ENCODE peak calls at places on chromosomes 13 and 19, in eight cellular contexts. One of them, this sample, is unnamed.
A peak's percentile ranks its signal among the peaks of the same experiment; 100 is the strongest.

GRCh38 chr19:58477130-58477529 is 978 bp downstream of the ZNF446 start:
- DNase-seq in pancreas: no peak
- DNase-seq in ovary: no peak
- DNase-seq in cardiac muscle cell: no peak
- DNase-seq in upper lobe of right lung: no peak
- DNase-seq in CD8-positive, alpha-beta T cell: no peak
- DNase-seq in effector memory CD4-positive, alpha-beta T cell: no peak
- DNase-seq in colonic mucosa: no peak
- DNase-seq in this sample: no peak

GRCh38 chr13:88248393-88248792 is 577.2 kb downstream of the SLITRK5 start:
- DNase-seq in pancreas: no peak
- DNase-seq in ovary: no peak
- DNase-seq in cardiac muscle cell: no peak
- DNase-seq in upper lobe of right lung: no peak
- DNase-seq in CD8-positive, alpha-beta T cell: no peak
- DNase-seq in effector memory CD4-positive, alpha-beta T cell: no peak
- DNase-seq in colonic mucosa: no peak
- DNase-seq in this sample: no peak

GRCh38 chr13:29140277-29140676 is 320.1 kb downstream of the MTUS2 start:
- DNase-seq in pancreas: no peak
- DNase-seq in ovary: no peak
- DNase-seq in cardiac muscle cell: peak; percentile 53
- DNase-seq in upper lobe of right lung: no peak
- DNase-seq in CD8-positive, alpha-beta T cell: no peak
- DNase-seq in effector memory CD4-positive, alpha-beta T cell: no peak
- DNase-seq in colonic mucosa: no peak
- DNase-seq in this sample: peak; percentile 47

GRCh38 chr19:33689138-33689746 is 67.5 kb downstream of the CHST8 start:
- DNase-seq in pancreas: no peak
- DNase-seq in ovary: peak; percentile 21
- DNase-seq in cardiac muscle cell: no peak
- DNase-seq in upper lobe of right lung: peak; percentile 46
- DNase-seq in CD8-positive, alpha-beta T cell: no peak
- DNase-seq in effector memory CD4-positive, alpha-beta T cell: no peak
- DNase-seq in colonic mucosa: no peak
- DNase-seq in this sample: no peak

GRCh38 chr19:2885736-2886135 is 15.0 kb upstream of the ZNF57 start:
- DNase-seq in pancreas: no peak
- DNase-seq in ovary: peak; percentile 28
- DNase-seq in cardiac muscle cell: no peak
- DNase-seq in upper lobe of right lung: no peak
- DNase-seq in CD8-positive, alpha-beta T cell: no peak
- DNase-seq in effector memory CD4-positive, alpha-beta T cell: no peak
- DNase-seq in colonic mucosa: no peak
- DNase-seq in this sample: no peak

GRCh38 chr19:16585808-16586476 is 13.7 kb upstream of the SLC35E1 start:
- DNase-seq in pancreas: no peak
- DNase-seq in ovary: no peak
- DNase-seq in cardiac muscle cell: no peak
- DNase-seq in upper lobe of right lung: no peak
- DNase-seq in CD8-positive, alpha-beta T cell: no peak
- DNase-seq in effector memory CD4-positive, alpha-beta T cell: no peak
- DNase-seq in colonic mucosa: peak; percentile 39
- DNase-seq in this sample: no peak

GRCh38 chr13:113903361-113903760 is 39.5 kb upstream of the GAS6 start:
- DNase-seq in pancreas: peak; percentile 28
- DNase-seq in ovary: peak; percentile 36
- DNase-seq in cardiac muscle cell: no peak
- DNase-seq in upper lobe of right lung: no peak
- DNase-seq in CD8-positive, alpha-beta T cell: no peak
- DNase-seq in effector memory CD4-positive, alpha-beta T cell: no peak
- DNase-seq in colonic mucosa: peak; percentile 18
- DNase-seq in this sample: peak; percentile 41

GRCh38 chr19:40928859-40929258 is 46.8 kb upstream of the CYP2A7 start:
- DNase-seq in pancreas: no peak
- DNase-seq in ovary: no peak
- DNase-seq in cardiac muscle cell: no peak
- DNase-seq in upper lobe of right lung: no peak
- DNase-seq in CD8-positive, alpha-beta T cell: no peak
- DNase-seq in effector memory CD4-positive, alpha-beta T cell: no peak
- DNase-seq in colonic mucosa: no peak
- DNase-seq in this sample: no peak

GRCh38 chr19:30664358-30665058 is 292.3 kb downstream of the ZNF536 start:
- DNase-seq in pancreas: peak; percentile 73
- DNase-seq in ovary: no peak
- DNase-seq in cardiac muscle cell: peak; percentile 32
- DNase-seq in upper lobe of right lung: no peak
- DNase-seq in CD8-positive, alpha-beta T cell: no peak
- DNase-seq in effector memory CD4-positive, alpha-beta T cell: no peak
- DNase-seq in colonic mucosa: no peak
- DNase-seq in this sample: no peak

GRCh38 chr19:45401815-45402468 is 2.9 kb downstream of the PPP1R13L start:
- DNase-seq in pancreas: no peak
- DNase-seq in ovary: no peak
- DNase-seq in cardiac muscle cell: no peak
- DNase-seq in upper lobe of right lung: no peak
- DNase-seq in CD8-positive, alpha-beta T cell: no peak
- DNase-seq in effector memory CD4-positive, alpha-beta T cell: no peak
- DNase-seq in colonic mucosa: no peak
- DNase-seq in this sample: no peak

GRCh38 chr19:45403272-45403671 is 1.6 kb downstream of the PPP1R13L start:
- DNase-seq in pancreas: no peak
- DNase-seq in ovary: no peak
- DNase-seq in cardiac muscle cell: no peak
- DNase-seq in upper lobe of right lung: no peak
- DNase-seq in CD8-positive, alpha-beta T cell: no peak
- DNase-seq in effector memory CD4-positive, alpha-beta T cell: no peak
- DNase-seq in colonic mucosa: no peak
- DNase-seq in this sample: no peak

GRCh38 chr19:45403781-45404556 is 900 bp downstream of the PPP1R13L start:
- DNase-seq in pancreas: peak; percentile 89
- DNase-seq in ovary: peak; percentile 60
- DNase-seq in cardiac muscle cell: peak; percentile 76
- DNase-seq in upper lobe of right lung: peak; percentile 87
- DNase-seq in CD8-positive, alpha-beta T cell: peak; percentile 65
- DNase-seq in effector memory CD4-positive, alpha-beta T cell: peak; percentile 41
- DNase-seq in colonic mucosa: peak; percentile 82
- DNase-seq in this sample: no peak

GRCh38 chr19:45404557-45405434 is at the start of gene PPP1R13L:
- DNase-seq in pancreas: peak; percentile 91
- DNase-seq in ovary: peak; percentile 74
- DNase-seq in cardiac muscle cell: peak; percentile 90
- DNase-seq in upper lobe of right lung: peak; percentile 95
- DNase-seq in CD8-positive, alpha-beta T cell: peak; percentile 39
- DNase-seq in effector memory CD4-positive, alpha-beta T cell: peak; percentile 26
- DNase-seq in colonic mucosa: peak; percentile 92
- DNase-seq in this sample: peak; percentile 36

DNA sequence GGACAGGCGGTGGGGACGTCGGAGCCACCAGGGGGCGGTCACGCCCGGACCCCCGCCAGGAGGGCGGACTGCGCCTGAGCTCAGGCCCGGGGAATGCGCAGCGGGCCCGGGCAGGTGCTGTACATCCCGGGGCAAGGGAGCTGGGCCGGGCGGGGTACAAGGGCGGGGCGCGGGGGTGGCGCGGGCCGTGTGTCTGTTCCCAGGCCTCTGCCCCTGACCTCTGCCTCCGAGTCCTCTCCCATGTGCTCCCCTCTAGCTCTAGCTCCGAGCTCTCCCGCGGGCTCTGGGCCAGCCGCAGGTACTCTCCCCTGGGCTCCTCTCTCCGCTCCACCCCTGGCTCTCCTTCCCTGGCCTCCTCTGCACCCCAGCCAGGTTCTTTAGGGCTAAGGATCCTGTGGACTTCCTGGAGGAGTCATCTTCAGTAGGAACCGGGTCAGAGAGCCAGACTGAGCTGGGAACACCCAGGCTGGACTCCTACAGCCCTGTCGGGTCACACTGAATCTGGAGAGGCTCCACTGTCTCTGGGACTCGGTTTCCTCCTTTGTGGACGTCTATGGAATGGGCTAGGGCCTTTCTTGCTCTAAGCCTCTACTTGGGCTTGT is 2.3 kb downstream of the PPP1R13L start:
- DNase-seq in pancreas: peak; percentile 84
- DNase-seq in ovary: peak; percentile 49
- DNase-seq in cardiac muscle cell: peak; percentile 80
- DNase-seq in upper lobe of right lung: peak; percentile 79
- DNase-seq in CD8-positive, alpha-beta T cell: peak; percentile 27
- DNase-seq in effector memory CD4-positive, alpha-beta T cell: no peak
- DNase-seq in colonic mucosa: peak; percentile 72
- DNase-seq in this sample: no peak
- H3K4me3 ChIP-seq in pancreas: peak overlapping the region; percentile 92
- H3K4me3 ChIP-seq in ovary: no peak overlapping the region
- H3K4me3 ChIP-seq in cardiac muscle cell: no peak overlapping the region
- H3K4me3 ChIP-seq in upper lobe of right lung: peak overlapping the region; percentile 21
- H3K4me3 ChIP-seq in CD8-positive, alpha-beta T cell: no peak overlapping the region
- H3K4me3 ChIP-seq in effector memory CD4-positive, alpha-beta T cell: no peak overlapping the region
- H3K4me3 ChIP-seq in colonic mucosa: no peak overlapping the region
- H3K4me3 ChIP-seq in this sample: no peak overlapping the region

GRCh38 chr13:65453982-65454381 is 1776.2 kb downstream of the PCDH9 start:
- DNase-seq in pancreas: no peak
- DNase-seq in ovary: no peak
- DNase-seq in cardiac muscle cell: no peak
- DNase-seq in upper lobe of right lung: no peak
- DNase-seq in CD8-positive, alpha-beta T cell: no peak
- DNase-seq in effector memory CD4-positive, alpha-beta T cell: no peak
- DNase-seq in colonic mucosa: no peak
- DNase-seq in this sample: no peak
- H3K27ac ChIP-seq in pancreas: no peak overlapping the region
- H3K27ac ChIP-seq in ovary: no peak overlapping the region
- H3K27ac ChIP-seq in cardiac muscle cell: no peak overlapping the region
- H3K27ac ChIP-seq in upper lobe of right lung: no peak overlapping the region
- H3K27ac ChIP-seq in CD8-positive, alpha-beta T cell: no peak overlapping the region
- H3K27ac ChIP-seq in effector memory CD4-positive, alpha-beta T cell: no peak overlapping the region
- H3K27ac ChIP-seq in colonic mucosa: no peak overlapping the region
- H3K27ac ChIP-seq in this sample: no peak overlapping the region

GRCh38 chr19:407501-408440 is 1.2 kb downstream of the C2CD4C start:
- DNase-seq in pancreas: peak; percentile 55
- DNase-seq in ovary: peak; percentile 35
- DNase-seq in cardiac muscle cell: no peak
- DNase-seq in upper lobe of right lung: peak; percentile 60
- DNase-seq in CD8-positive, alpha-beta T cell: no peak
- DNase-seq in effector memory CD4-positive, alpha-beta T cell: no peak
- DNase-seq in colonic mucosa: no peak
- DNase-seq in this sample: no peak
- H3K4me3 ChIP-seq in pancreas: no peak overlapping the region
- H3K4me3 ChIP-seq in ovary: peak overlapping the region; percentile 41
- H3K4me3 ChIP-seq in cardiac muscle cell: no peak overlapping the region
- H3K4me3 ChIP-seq in upper lobe of right lung: peak overlapping the region; percentile 48
- H3K4me3 ChIP-seq in CD8-positive, alpha-beta T cell: no peak overlapping the region
- H3K4me3 ChIP-seq in effector memory CD4-positive, alpha-beta T cell: no peak overlapping the region
- H3K4me3 ChIP-seq in colonic mucosa: no peak overlapping the region
- H3K4me3 ChIP-seq in this sample: peak overlapping the region; percentile 70

GRCh38 chr19:15022752-15023151 is 26.5 kb upstream of the CASP14 start:
- DNase-seq in pancreas: peak; percentile 74
- DNase-seq in ovary: no peak
- DNase-seq in cardiac muscle cell: no peak
- DNase-seq in upper lobe of right lung: no peak
- DNase-seq in CD8-positive, alpha-beta T cell: no peak
- DNase-seq in effector memory CD4-positive, alpha-beta T cell: no peak
- DNase-seq in colonic mucosa: no peak
- DNase-seq in this sample: no peak

GRCh38 chr19:15021286-15022007 is 27.8 kb upstream of the CASP14 start:
- DNase-seq in pancreas: no peak
- DNase-seq in ovary: no peak
- DNase-seq in cardiac muscle cell: no peak
- DNase-seq in upper lobe of right lung: no peak
- DNase-seq in CD8-positive, alpha-beta T cell: no peak
- DNase-seq in effector memory CD4-positive, alpha-beta T cell: no peak
- DNase-seq in colonic mucosa: no peak
- DNase-seq in this sample: no peak

GRCh38 chr19:15028490-15028889 is 20.8 kb upstream of the CASP14 start:
- DNase-seq in pancreas: no peak
- DNase-seq in ovary: no peak
- DNase-seq in cardiac muscle cell: no peak
- DNase-seq in upper lobe of right lung: no peak
- DNase-seq in CD8-positive, alpha-beta T cell: no peak
- DNase-seq in effector memory CD4-positive, alpha-beta T cell: no peak
- DNase-seq in colonic mucosa: no peak
- DNase-seq in this sample: no peak

DNA sequence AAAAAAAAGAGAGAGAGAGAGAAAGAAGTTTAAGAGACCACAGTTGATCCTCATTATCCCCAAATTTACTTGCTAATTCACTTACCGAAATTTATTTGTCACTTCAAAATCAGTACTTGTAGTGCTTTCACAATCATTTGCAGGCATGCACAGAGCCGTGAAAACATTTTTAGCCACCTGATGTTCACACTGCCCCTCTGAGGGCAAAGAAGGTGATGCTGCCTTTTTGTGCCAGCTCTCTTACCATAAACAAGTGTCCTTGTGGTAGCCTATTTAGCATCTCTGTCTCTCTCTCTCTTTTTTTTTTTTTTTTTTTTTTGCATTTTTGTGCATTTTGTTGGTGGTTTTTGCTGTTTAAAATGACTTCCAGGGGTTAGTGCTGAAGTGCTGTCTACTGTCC is 24.0 kb upstream of the CASP14 start:
- DNase-seq in pancreas: no peak
- DNase-seq in ovary: no peak
- DNase-seq in cardiac muscle cell: no peak
- DNase-seq in upper lobe of right lung: no peak
- DNase-seq in CD8-positive, alpha-beta T cell: no peak
- DNase-seq in effector memory CD4-positive, alpha-beta T cell: no peak
- DNase-seq in colonic mucosa: no peak
- DNase-seq in this sample: no peak
- H3K27ac ChIP-seq in pancreas: no peak overlapping the region
- H3K27ac ChIP-seq in ovary: no peak overlapping the region
- H3K27ac ChIP-seq in cardiac muscle cell: no peak overlapping the region
- H3K27ac ChIP-seq in upper lobe of right lung: no peak overlapping the region
- H3K27ac ChIP-seq in CD8-positive, alpha-beta T cell: no peak overlapping the region
- H3K27ac ChIP-seq in effector memory CD4-positive, alpha-beta T cell: no peak overlapping the region
- H3K27ac ChIP-seq in colonic mucosa: no peak overlapping the region
- H3K27ac ChIP-seq in this sample: no peak overlapping the region

DNA sequence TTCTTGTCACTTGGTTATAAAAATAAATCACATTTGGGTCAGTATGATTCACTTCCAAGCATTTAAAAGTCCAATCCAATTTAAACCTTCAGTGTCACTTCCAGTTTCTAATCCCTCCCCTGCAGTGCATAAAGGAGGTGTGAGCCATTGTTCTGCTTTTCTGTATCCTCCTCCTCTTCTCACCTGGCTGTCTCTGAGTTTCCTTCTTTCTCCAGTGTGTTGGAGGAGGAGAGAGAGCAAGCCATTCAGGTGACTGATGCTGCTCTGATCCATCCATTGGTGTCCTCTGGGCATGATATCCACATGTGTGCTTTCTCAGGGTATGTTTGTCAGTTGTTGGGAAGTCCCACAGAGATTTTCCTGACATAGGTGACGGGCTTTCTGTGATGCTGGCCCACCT is 1.2 kb downstream of the NUDT15 start:
- DNase-seq in pancreas: no peak
- DNase-seq in ovary: no peak
- DNase-seq in cardiac muscle cell: no peak
- DNase-seq in upper lobe of right lung: no peak
- DNase-seq in CD8-positive, alpha-beta T cell: no peak
- DNase-seq in effector memory CD4-positive, alpha-beta T cell: no peak
- DNase-seq in colonic mucosa: no peak
- DNase-seq in this sample: no peak
- H3K4me3 ChIP-seq in pancreas: no peak overlapping the region
- H3K4me3 ChIP-seq in ovary: no peak overlapping the region
- H3K4me3 ChIP-seq in cardiac muscle cell: no peak overlapping the region
- H3K4me3 ChIP-seq in upper lobe of right lung: peak overlapping the region; percentile 72
- H3K4me3 ChIP-seq in CD8-positive, alpha-beta T cell: no peak overlapping the region
- H3K4me3 ChIP-seq in effector memory CD4-positive, alpha-beta T cell: no peak overlapping the region
- H3K4me3 ChIP-seq in colonic mucosa: no peak overlapping the region
- H3K4me3 ChIP-seq in this sample: no peak overlapping the region

GRCh38 chr19:947707-948533 is 22.1 kb downstream of the ARID3A start:
- DNase-seq in pancreas: no peak
- DNase-seq in ovary: no peak
- DNase-seq in cardiac muscle cell: no peak
- DNase-seq in upper lobe of right lung: peak; percentile 82
- DNase-seq in CD8-positive, alpha-beta T cell: no peak
- DNase-seq in effector memory CD4-positive, alpha-beta T cell: no peak
- DNase-seq in colonic mucosa: peak; percentile 53
- DNase-seq in this sample: no peak
- H3K27ac ChIP-seq in pancreas: no peak overlapping the region
- H3K27ac ChIP-seq in ovary: no peak overlapping the region
- H3K27ac ChIP-seq in cardiac muscle cell: no peak overlapping the region
- H3K27ac ChIP-seq in upper lobe of right lung: no peak overlapping the region
- H3K27ac ChIP-seq in CD8-positive, alpha-beta T cell: no peak overlapping the region
- H3K27ac ChIP-seq in effector memory CD4-positive, alpha-beta T cell: no peak overlapping the region
- H3K27ac ChIP-seq in colonic mucosa: no peak overlapping the region
- H3K27ac ChIP-seq in this sample: no peak overlapping the region

This sample was measured in thoracic aorta.